ENCODE peak calls at places on chromosomes 1 and 21, in ten cellular contexts. H, D, Q, R, K, N, X, P, F and C are unnamed samples.
A peak's percentile ranks its signal among the peaks of the same experiment; 100 is the strongest.

GRCh38 chr1:117754061-117754969 is 148.5 kb downstream of the TENT5C start:
- DNase-seq in Q (peak; percentile 82), D (peak; percentile 42), F (peak; percentile 61), R (no peak), X (peak; percentile 49), K (peak; percentile 57), H (no peak), N (peak; percentile 29), P (peak; percentile 59), C (no peak)

GRCh38 chr21:43864806-43865470 is at the start of gene AGPAT3:
- DNase-seq in D (no peak), F (peak; percentile 87), Q (no peak), N (peak; percentile 44), K (no peak), R (no peak), X (no peak), P (peak; percentile 10), H (peak; percentile 45), C (no peak)

GRCh38 chr1:180566048-180566447 is 7.3 kb downstream of the OVAAL start:
- DNase-seq in H (no peak), D (no peak), R (no peak), Q (no peak), F (no peak), K (no peak), N (no peak), P (no peak), X (no peak), C (no peak)

GRCh38 chr1:27106561-27107323 is 48.2 kb downstream of the SLC9A1 start:
- DNase-seq in N (no peak), P (no peak), X (no peak), H (no peak), R (no peak), D (no peak), K (no peak), F (no peak), Q (no peak), C (no peak)

GRCh38 chr1:54653036-54653435 is 11.4 kb downstream of the MROH7 start:
- DNase-seq in N (no peak), K (no peak), F (no peak), D (no peak), P (peak; percentile 16), R (no peak), H (no peak), X (no peak), Q (no peak), C (no peak)

GRCh38 chr1:10564063-10564462 is 89.3 kb downstream of the PEX14 start:
- DNase-seq in R (no peak), P (no peak), N (no peak), H (no peak), K (no peak), Q (no peak), F (no peak), D (no peak), X (no peak), C (no peak)

GRCh38 chr1:231220801-231221200 is 20.2 kb upstream of the GNPAT start:
- DNase-seq in Q (no peak), R (no peak), K (no peak), F (no peak), X (no peak), D (no peak), P (no peak), H (no peak), N (no peak), C (no peak)

GRCh38 chr1:163826500-163826899 is 504.7 kb downstream of the NUF2 start:
- DNase-seq in D (no peak), N (no peak), R (no peak), X (no peak), F (no peak), K (no peak), H (no peak), Q (no peak), P (no peak), C (no peak)

GRCh38 chr1:226738421-226738994 is 574 bp downstream of the ITPKB start:
- DNase-seq in R (no peak), F (peak; percentile 67), X (peak; percentile 42), K (no peak), Q (peak; percentile 34), H (peak; percentile 43), P (peak; percentile 44), N (peak; percentile 39), D (no peak), C (no peak)

GRCh38 chr21:34883501-34884271 is 165.4 kb downstream of the RUNX1 start:
- DNase-seq in F (no peak), D (no peak), X (no peak), R (no peak), Q (no peak), K (no peak), H (no peak), N (no peak), P (no peak), C (no peak)

GRCh38 chr1:19809044-19809750 is 5.9 kb downstream of the RNF186 start:
- DNase-seq in N (no peak), R (no peak), H (no peak), X (no peak), P (no peak), D (no peak), Q (peak; percentile 51), K (no peak), F (no peak), C (no peak)

GRCh38 chr1:18062180-18062579 is 45.4 kb upstream of the IGSF21 start:
- DNase-seq in Q (no peak), R (no peak), D (no peak), X (no peak), N (no peak), K (no peak), H (no peak), F (no peak), P (no peak), C (no peak)

GRCh38 chr1:94983343-94983742 is 56.4 kb upstream of the CNN3 start:
- DNase-seq in P (peak; percentile 89), X (peak; percentile 56), H (no peak), F (no peak), Q (no peak), D (peak; percentile 84), K (no peak), N (peak; percentile 26), R (no peak), C (no peak)

GRCh38 chr1:175564723-175565122 is 178.7 kb downstream of the TNR start:
- DNase-seq in Q (peak; percentile 21), K (no peak), X (no peak), D (no peak), N (no peak), R (no peak), H (no peak), F (no peak), P (no peak), C (no peak)

GRCh38 chr1:53502641-53503432 is 43.6 kb downstream of the DMRTB1 start:
- DNase-seq in K (no peak), R (no peak), X (no peak), D (no peak), P (no peak), Q (no peak), N (no peak), F (peak; percentile 64), H (peak; percentile 7), C (no peak)

GRCh38 chr1:173476197-173476663 is 905 bp upstream of the PRDX6 start:
- DNase-seq in N (no peak), H (no peak), P (no peak), D (no peak), Q (no peak), F (no peak), X (no peak), R (no peak), K (no peak), C (no peak)

GRCh38 chr1:243792401-243792800 is 57.6 kb downstream of the AKT3 start:
- DNase-seq in Q (no peak), D (no peak), H (no peak), N (no peak), F (no peak), P (no peak), R (no peak), X (no peak), K (no peak), C (no peak)

GRCh38 chr1:5506634-5507033 is 485.6 kb downstream of the NPHP4 start:
- DNase-seq in H (no peak), D (no peak), F (no peak), R (no peak), P (no peak), K (no peak), Q (no peak), X (no peak), N (no peak), C (no peak)

GRCh38 chr1:230124187-230125128 is 57.4 kb downstream of the GALNT2 start:
- DNase-seq in K (no peak), X (no peak), N (no peak), R (no peak), P (peak; percentile 85), D (peak; percentile 84), H (no peak), F (no peak), Q (no peak), C (no peak)

GRCh38 chr1:247482747-247483146 is 24.8 kb upstream of the OR2B11 start:
- DNase-seq in H (no peak), N (no peak), X (peak; percentile 66), K (no peak), P (no peak), F (no peak), Q (no peak), D (no peak), R (no peak), C (no peak)

GRCh38 chr1:219506337-219506944 is 106.5 kb downstream of the ZC3H11B start:
- DNase-seq in H (no peak), F (no peak), K (no peak), X (no peak), P (no peak), N (no peak), R (no peak), Q (no peak), D (no peak), C (no peak)

GRCh38 chr1:238501290-238501689 is 610.6 kb upstream of the ZP4 start:
- DNase-seq in P (peak; percentile 11), D (peak; percentile 10), X (peak; percentile 13), R (no peak), K (no peak), Q (no peak), F (no peak), H (no peak), N (no peak), C (no peak)
- H3K27ac ChIP-seq in P (no peak overlapping the region), D (no peak overlapping the region), X (no peak overlapping the region), R (no peak overlapping the region), K (no peak overlapping the region), Q (no peak overlapping the region), F (no peak overlapping the region), H (no peak overlapping the region), N (no peak overlapping the region), C (no peak overlapping the region)

GRCh38 chr1:202942431-202942830 is 15.4 kb upstream of the KLHL12 start:
- DNase-seq in H (no peak), Q (no peak), K (no peak), P (no peak), D (no peak), R (no peak), N (no peak), F (no peak), X (no peak), C (no peak)
- H3K27ac ChIP-seq in H (no peak overlapping the region), Q (no peak overlapping the region), K (no peak overlapping the region), P (no peak overlapping the region), D (no peak overlapping the region), R (no peak overlapping the region), N (no peak overlapping the region), F (no peak overlapping the region), X (no peak overlapping the region), C (no peak overlapping the region)

GRCh38 chr1:67716800-67717199 is 31.8 kb downstream of the GADD45A start:
- DNase-seq in F (no peak), H (no peak), P (no peak), K (no peak), Q (no peak), D (no peak), N (no peak), X (peak; percentile 83), R (no peak), C (no peak)
- H3K27ac ChIP-seq in F (peak overlapping the region; percentile 53), H (no peak overlapping the region), P (no peak overlapping the region), K (no peak overlapping the region), Q (no peak overlapping the region), D (no peak overlapping the region), N (no peak overlapping the region), X (peak overlapping the region; percentile 32), R (peak overlapping the region; percentile 76), C (no peak overlapping the region)

GRCh38 chr1:35559317-35559944 is 1.8 kb downstream of the NCDN start:
- DNase-seq in R (no peak), K (no peak), H (no peak), N (no peak), F (no peak), P (no peak), X (no peak), D (no peak), Q (no peak), C (no peak)
- H3K27ac ChIP-seq in R (no peak overlapping the region), K (no peak overlapping the region), H (peak overlapping the region; percentile 99), N (no peak overlapping the region), F (no peak overlapping the region), P (no peak overlapping the region), X (no peak overlapping the region), D (no peak overlapping the region), Q (no peak overlapping the region), C (peak overlapping the region; percentile 16)